ENCODE peak calls at places on chromosomes 13 and 19, in five cellular contexts. P is GM12878, Z is K562, K is WTC11, A is H1. E is an unnamed sample.

GRCh38 chr19:10207026-10207425 is 12.3 kb upstream of the DNMT1 start:
- DNase-seq in P (no peak), Z (no peak), K (no peak), A (no peak), E (no peak)

GRCh38 chr19:13031917-13032623 is 36.8 kb downstream of the NFIX start:
- DNase-seq in P (no peak), Z (no peak), K (no peak), A (no peak), E (peak)

GRCh38 chr19:868458-869244 is 9.2 kb downstream of the CFD start:
- DNase-seq in P (no peak), Z (no peak), K (no peak), A (no peak), E (no peak)

GRCh38 chr13:93151277-93151676 is 75.3 kb upstream of the GPC6 start:
- DNase-seq in P (no peak), Z (no peak), K (no peak), A (no peak), E (no peak)

GRCh38 chr13:31998131-31998530 is 33.4 kb upstream of the FRY start:
- DNase-seq in P (no peak), Z (no peak), K (no peak), A (no peak), E (no peak)

GRCh38 chr19:4911314-4911713 is 2.0 kb downstream of the UHRF1 start:
- DNase-seq in P (no peak), Z (no peak), K (no peak), A (no peak), E (no peak)

GRCh38 chr13:105147481-105147880 is 1388.0 kb downstream of the EFNB2 start:
- DNase-seq in P (no peak), Z (no peak), K (no peak), A (no peak), E (no peak)

GRCh38 chr19:20039203-20039723 is at the start of gene ZNF682:
- DNase-seq in P (no peak), Z (peak), K (peak), A (peak), E (peak)

GRCh38 chr19:35206379-35206778 is 22.2 kb downstream of the FAM187B start:
- DNase-seq in P (peak), Z (peak), K (no peak), A (no peak), E (no peak)

GRCh38 chr13:46627462-46627861 is 74.5 kb downstream of the LRCH1 start:
- DNase-seq in P (no peak), Z (no peak), K (no peak), A (no peak), E (no peak)

GRCh38 chr19:53019684-53020083 is 6.0 kb downstream of the ERVV-1 start:
- DNase-seq in P (no peak), Z (peak), K (peak), A (peak), E (no peak)

GRCh38 chr19:13283871-13284270 is 133.7 kb downstream of the IER2 start:
- DNase-seq in P (no peak), Z (no peak), K (no peak), A (no peak), E (no peak)

GRCh38 chr13:36090592-36090991 is 40.6 kb downstream of the DCLK1 start:
- DNase-seq in P (no peak), Z (peak), K (no peak), A (no peak), E (no peak)

GRCh38 chr19:30207357-30207756 is 164.8 kb upstream of the ZNF536 start:
- DNase-seq in P (no peak), Z (no peak), K (no peak), A (no peak), E (no peak)

GRCh38 chr19:47661571-47661970 is 51.7 kb upstream of the EHD2 start:
- DNase-seq in P (no peak), Z (no peak), K (no peak), A (no peak), E (no peak)

GRCh38 chr13:75788494-75788991 is 152.4 kb downstream of the LMO7 start:
- DNase-seq in P (no peak), Z (no peak), K (no peak), A (no peak), E (no peak)

GRCh38 chr19:42548545-42548944 is 20.3 kb upstream of the CEACAM1 start:
- DNase-seq in P (no peak), Z (no peak), K (no peak), A (no peak), E (no peak)

GRCh38 chr13:24511019-24511823 is 1.4 kb downstream of the PARP4 start:
- DNase-seq in P (peak), Z (peak), K (no peak), A (no peak), E (peak)

GRCh38 chr13:87123987-87124784 is 547.0 kb upstream of the SLITRK5 start:
- DNase-seq in P (no peak), Z (peak), K (peak), A (peak), E (peak)

GRCh38 chr19:55699221-55699620 is 24.2 kb downstream of the EPN1 start:
- DNase-seq in P (no peak), Z (no peak), K (no peak), A (no peak), E (no peak)

GRCh38 chr19:41937976-41938375 is 9.7 kb upstream of the ERFL start:
- DNase-seq in P (no peak), Z (no peak), K (no peak), A (no peak), E (no peak)

GRCh38 chr13:46541210-46541609 is 11.8 kb upstream of the LRCH1 start:
- DNase-seq in P (no peak), Z (no peak), K (no peak), A (no peak), E (no peak)

GRCh38 chr19:38277969-38278680 is 13.8 kb downstream of the SPINT2 start:
- DNase-seq in P (no peak), Z (no peak), K (no peak), A (no peak), E (no peak)

GRCh38 chr19:27672309-27673047 is 1540.5 kb downstream of the UQCRFS1 start:
- DNase-seq in P (no peak), Z (no peak), K (no peak), A (no peak), E (no peak)

GRCh38 chr13:26050568-26051230 is 1.1 kb downstream of the SHISA2 start:
- DNase-seq in P (no peak), Z (no peak), K (peak), A (no peak), E (no peak)

GRCh38 chr13:94713556-94714182 is 1.3 kb upstream of the SOX21 start:
- DNase-seq in P (no peak), Z (no peak), K (no peak), A (no peak), E (no peak)

GRCh38 chr13:74288361-74288911 is 154.2 kb upstream of the KLF12 start:
- DNase-seq in P (no peak), Z (no peak), K (peak), A (no peak), E (no peak)

GRCh38 chr13:36323951-36324566 is 22.1 kb downstream of the SPART start:
- DNase-seq in P (no peak), Z (no peak), K (no peak), A (no peak), E (peak)

GRCh38 chr19:40713939-40714338 is 2.7 kb downstream of the COQ8B start:
- DNase-seq in P (no peak), Z (no peak), K (no peak), A (no peak), E (no peak)

GRCh38 chr19:47778089-47778953 is at the start of gene SELENOW:
- DNase-seq in P (peak), Z (peak), K (peak), A (peak), E (peak)

GRCh38 chr13:50697746-50698526 is 145.6 kb downstream of the DLEU7 start:
- DNase-seq in P (no peak), Z (no peak), K (no peak), A (no peak), E (no peak)

DNA sequence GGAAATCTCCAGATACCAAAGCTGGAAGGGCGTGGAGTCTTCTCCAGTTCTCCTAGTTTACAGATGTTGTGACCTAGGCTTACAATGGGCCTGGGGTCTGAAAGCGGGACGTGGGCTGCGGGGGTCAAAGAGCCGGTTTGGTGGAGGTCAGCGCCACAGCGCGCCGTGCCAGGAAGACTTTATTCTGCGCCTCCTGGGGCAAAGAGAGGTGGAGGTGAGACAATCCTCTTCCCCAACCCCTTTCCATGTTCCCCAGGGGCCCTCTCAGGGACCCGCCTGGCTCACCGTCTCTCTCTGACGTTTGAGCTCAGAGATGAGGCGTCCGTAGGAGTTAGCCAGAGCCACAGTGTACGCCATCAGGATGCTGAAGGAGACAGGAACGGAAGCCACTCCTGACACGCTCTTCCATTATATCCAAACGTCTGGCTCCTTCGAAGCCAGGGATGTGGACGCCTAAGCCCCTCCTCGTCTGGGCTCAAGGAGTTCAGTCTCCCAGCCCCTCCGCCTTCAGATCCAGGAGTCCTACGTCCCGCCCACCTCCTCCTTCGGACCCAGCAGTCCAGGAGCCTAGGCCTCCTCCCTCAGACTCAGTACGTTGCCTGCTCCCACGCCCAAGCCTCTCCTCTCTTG is 776 bp upstream of the LENG1 start:
- DNase-seq in P (no peak), Z (peak), K (no peak), A (no peak), E (no peak)
- TF ChIP-seq ATF2 in P (no peak), Z (no peak), K (no peak), A (no peak), E (no peak)

GRCh38 chr19:32337176-32337808 is 8.1 kb upstream of the ZNF507 start:
- DNase-seq in P (no peak), Z (no peak), K (no peak), A (no peak), E (peak)

GRCh38 chr19:32343550-32344262 is 1.7 kb upstream of the ZNF507 start:
- DNase-seq in P (no peak), Z (no peak), K (no peak), A (no peak), E (peak)

GRCh38 chr19:32342695-32343094 is 2.7 kb upstream of the ZNF507 start:
- DNase-seq in P (no peak), Z (no peak), K (no peak), A (no peak), E (no peak)

GRCh38 chr19:32336259-32337111 is 8.9 kb upstream of the ZNF507 start:
- DNase-seq in P (no peak), Z (no peak), K (no peak), A (no peak), E (peak)

DNA sequence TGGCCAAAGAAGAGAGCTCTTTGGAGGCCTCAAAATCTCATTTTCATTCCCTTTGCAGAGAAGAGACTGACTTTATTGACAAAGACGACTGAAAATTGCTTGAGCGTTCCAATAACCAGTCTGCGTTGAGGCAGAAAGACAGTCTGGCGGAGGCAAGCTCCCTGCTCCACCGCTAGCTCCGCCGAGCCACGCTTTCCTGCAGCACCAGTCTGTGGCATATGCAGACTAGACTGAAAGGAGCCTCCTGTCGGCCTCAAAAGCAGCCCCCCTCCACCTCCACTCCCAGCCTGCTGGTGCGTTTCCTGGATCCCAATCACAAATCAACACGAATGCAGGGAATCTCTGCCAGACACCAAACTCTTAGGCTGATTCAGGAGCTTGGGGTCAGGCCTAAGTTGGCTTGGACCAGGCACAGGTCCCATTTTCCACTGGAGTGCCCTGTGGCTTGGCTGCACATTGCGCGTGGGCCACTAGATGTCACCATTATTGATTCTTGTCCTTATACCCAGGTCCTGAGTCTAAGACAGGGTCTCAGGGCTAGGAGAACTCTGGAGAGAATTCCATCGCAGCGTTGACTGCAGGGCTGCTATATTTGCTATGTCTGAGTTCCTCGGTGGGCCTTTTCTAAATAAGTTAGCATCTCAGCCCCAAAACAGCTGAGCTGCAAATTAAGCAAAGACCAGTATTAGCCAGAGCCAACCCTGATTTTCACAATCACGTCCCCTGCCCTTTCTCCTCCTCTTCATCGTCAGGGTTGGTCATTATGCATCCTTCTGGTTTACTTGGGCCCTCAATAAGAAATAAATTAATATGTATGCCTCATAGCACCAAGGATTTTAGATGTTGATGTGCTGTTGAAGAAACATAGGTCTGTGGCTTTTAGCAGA is 5.2 kb upstream of the ZNF507 start:
- DNase-seq in P (no peak), Z (peak), K (peak), A (no peak), E (peak)
- TF ChIP-seq ATF2 in P (no peak), Z (no peak), K (no peak), A (no peak), E (no peak)

DNA sequence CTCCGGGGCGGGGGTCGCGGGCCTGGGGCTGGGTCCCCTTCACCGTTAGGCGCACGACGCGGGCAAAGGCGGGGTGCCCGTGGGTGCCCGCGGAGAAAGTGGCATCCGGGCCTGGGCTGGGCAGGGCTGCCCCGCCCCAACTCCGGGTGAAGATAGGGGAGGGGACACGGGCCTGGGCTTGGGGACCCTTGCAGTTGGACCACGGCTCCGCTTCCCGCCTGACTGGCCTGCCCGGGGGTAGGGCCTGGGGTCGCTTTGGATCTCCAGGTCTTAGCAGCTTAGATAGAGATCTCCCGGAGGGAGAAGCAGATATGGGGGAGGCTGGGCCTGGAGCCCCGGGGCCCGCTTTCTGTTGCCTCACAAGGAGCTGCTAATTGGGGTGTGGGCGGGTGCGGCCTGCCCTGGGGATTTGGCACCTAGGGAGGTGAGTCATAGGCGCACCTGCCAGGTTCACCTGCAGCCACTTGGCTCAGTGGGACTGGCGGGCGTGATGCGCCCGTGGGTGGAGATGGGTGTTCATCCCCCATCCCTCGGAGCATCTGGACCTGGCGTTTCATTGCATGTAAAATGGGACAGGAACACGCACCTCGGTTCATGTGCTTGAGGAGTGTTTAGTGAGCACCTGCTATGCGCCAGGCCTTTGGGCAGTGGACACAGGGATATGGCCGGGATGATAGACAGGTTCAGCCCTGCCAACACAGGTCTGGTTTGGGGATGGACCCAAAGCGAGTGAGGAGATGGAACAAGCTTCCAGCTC is 628 bp downstream of the MAP1S start:
- DNase-seq in P (no peak), Z (no peak), K (no peak), A (no peak), E (no peak)
- TF ChIP-seq ATF2 in P (no peak), Z (no peak), K (no peak), A (no peak), E (no peak)

GRCh38 chr19:33275559-33275932 is 26.8 kb downstream of the CEBPA start:
- DNase-seq in P (no peak), Z (no peak), K (no peak), A (no peak), E (no peak)
- TF ChIP-seq ATF2 in P (no peak), Z (no peak), K (no peak), A (no peak), E (no peak)

GRCh38 chr19:31294189-31294588 is 55.0 kb downstream of the TSHZ3 start:
- DNase-seq in P (no peak), Z (no peak), K (no peak), A (no peak), E (no peak)

GRCh38 chr19:31297991-31298390 is 51.2 kb downstream of the TSHZ3 start:
- DNase-seq in P (no peak), Z (no peak), K (no peak), A (no peak), E (no peak)

GRCh38 chr19:31300406-31300805 is 48.8 kb downstream of the TSHZ3 start:
- DNase-seq in P (no peak), Z (no peak), K (no peak), A (no peak), E (no peak)

GRCh38 chr19:31292639-31293185 is 56.5 kb downstream of the TSHZ3 start:
- DNase-seq in P (no peak), Z (no peak), K (no peak), A (no peak), E (no peak)

DNA sequence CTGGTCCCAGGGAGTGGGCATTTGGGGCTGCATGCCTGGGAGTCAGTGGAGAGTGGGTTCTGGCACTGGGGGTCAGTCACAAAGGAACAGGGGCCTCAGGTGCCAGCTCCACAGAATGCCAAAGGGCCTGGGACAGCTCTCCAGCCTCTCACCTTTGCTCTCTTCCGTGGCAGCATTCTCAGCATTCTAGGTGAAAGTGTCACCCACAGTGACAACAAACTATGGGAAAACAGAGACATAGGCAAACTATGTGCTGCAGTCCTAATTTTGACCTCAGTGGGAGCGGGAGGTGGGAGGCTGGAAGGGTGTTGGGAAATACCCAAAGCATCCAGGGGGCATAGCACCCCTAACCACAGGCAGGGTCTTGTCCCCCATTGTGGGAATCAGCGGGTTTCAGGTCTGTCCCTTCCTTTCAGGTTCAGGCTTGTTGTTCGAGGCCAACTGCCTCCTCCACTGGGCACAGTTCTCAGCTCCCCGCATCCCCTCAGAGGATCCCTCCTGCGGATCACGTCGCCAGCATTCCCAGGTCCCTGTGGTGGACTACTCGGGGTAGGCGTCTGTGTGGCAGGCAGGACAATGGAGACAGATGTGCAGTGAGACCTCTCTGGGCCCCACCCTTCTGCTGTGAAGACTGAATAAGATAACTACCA is 52.4 kb downstream of the TSHZ3 start:
- DNase-seq in P (no peak), Z (no peak), K (no peak), A (no peak), E (no peak)
- TF ChIP-seq ATF2 in P (no peak), Z (no peak), K (no peak), A (no peak), E (no peak)